ENCODE peak calls at places on chromosomes 16 and 17, in ten cellular contexts. M, G, S, A, H, K, F, J, R and T are unnamed samples.

GRCh38 chr17:56756536-56756935 is 77.2 kb downstream of the C17orf67 start:
- DNase-seq in G (no peak), H (peak; percentile 31), F (no peak), M (no peak), J (no peak), K (no peak), R (no peak), A (no peak), S (no peak), T (peak; percentile 47)

GRCh38 chr17:1229354-1229890 is 40.8 kb upstream of the BHLHA9 start:
- DNase-seq in J (no peak), M (no peak), R (peak; percentile 71), K (peak; percentile 66), S (peak; percentile 47), H (peak; percentile 78), A (peak; percentile 73), F (peak; percentile 96), G (peak; percentile 78), T (peak; percentile 13)

GRCh38 chr16:4372578-4373355 is 1.1 kb downstream of the VASN start:
- DNase-seq in M (no peak), R (peak; percentile 54), J (no peak), K (no peak), F (no peak), S (no peak), H (peak; percentile 54), A (peak; percentile 30), G (peak; percentile 68), T (peak; percentile 64)

GRCh38 chr16:30186782-30187555 is 3.6 kb downstream of the CORO1A start:
- DNase-seq in F (peak; percentile 94), R (peak; percentile 87), J (peak; percentile 42), H (peak; percentile 40), A (peak; percentile 75), M (peak; percentile 85), S (peak; percentile 41), K (peak; percentile 94), G (peak; percentile 64), T (peak; percentile 76)

GRCh38 chr16:5761592-5761991 is 664.0 kb upstream of the EEF2KMT start:
- DNase-seq in R (no peak), G (no peak), H (no peak), A (no peak), J (no peak), K (no peak), M (no peak), S (no peak), F (no peak), T (no peak)

GRCh38 chr17:8735336-8735939 is 9.2 kb downstream of the CCDC42 start:
- DNase-seq in R (no peak), H (no peak), S (no peak), A (no peak), G (no peak), M (no peak), K (no peak), F (no peak), J (no peak), T (no peak)

GRCh38 chr16:55385363-55385762 is 61.4 kb downstream of the IRX6 start:
- DNase-seq in F (no peak), A (no peak), M (no peak), R (no peak), J (no peak), H (no peak), S (no peak), G (no peak), K (no peak), T (no peak)

GRCh38 chr16:52624891-52625290 is 77.9 kb upstream of the TOX3 start:
- DNase-seq in G (no peak), S (no peak), H (no peak), K (no peak), M (no peak), J (no peak), R (no peak), F (no peak), A (no peak), T (no peak)

GRCh38 chr17:17509601-17510425 is 13.6 kb upstream of the RASD1 start:
- DNase-seq in R (no peak), H (no peak), A (peak; percentile 12), M (no peak), F (peak; percentile 43), G (no peak), K (no peak), J (no peak), S (no peak), T (no peak)

GRCh38 chr17:17511971-17512858 is 16.0 kb upstream of the RASD1 start:
- DNase-seq in A (peak; percentile 9), G (no peak), H (peak; percentile 54), K (no peak), M (no peak), R (peak; percentile 52), J (no peak), F (peak; percentile 55), S (no peak), T (peak; percentile 88)

GRCh38 chr17:17511293-17511741 is 15.1 kb upstream of the RASD1 start:
- DNase-seq in H (no peak), S (no peak), G (no peak), K (no peak), A (peak; percentile 9), R (no peak), M (no peak), F (peak; percentile 59), J (no peak), T (no peak)

GRCh38 chr17:17508641-17509591 is 12.7 kb upstream of the RASD1 start:
- DNase-seq in M (no peak), H (no peak), J (no peak), F (peak; percentile 58), G (no peak), R (no peak), A (peak; percentile 7), S (no peak), K (no peak), T (no peak)

DNA sequence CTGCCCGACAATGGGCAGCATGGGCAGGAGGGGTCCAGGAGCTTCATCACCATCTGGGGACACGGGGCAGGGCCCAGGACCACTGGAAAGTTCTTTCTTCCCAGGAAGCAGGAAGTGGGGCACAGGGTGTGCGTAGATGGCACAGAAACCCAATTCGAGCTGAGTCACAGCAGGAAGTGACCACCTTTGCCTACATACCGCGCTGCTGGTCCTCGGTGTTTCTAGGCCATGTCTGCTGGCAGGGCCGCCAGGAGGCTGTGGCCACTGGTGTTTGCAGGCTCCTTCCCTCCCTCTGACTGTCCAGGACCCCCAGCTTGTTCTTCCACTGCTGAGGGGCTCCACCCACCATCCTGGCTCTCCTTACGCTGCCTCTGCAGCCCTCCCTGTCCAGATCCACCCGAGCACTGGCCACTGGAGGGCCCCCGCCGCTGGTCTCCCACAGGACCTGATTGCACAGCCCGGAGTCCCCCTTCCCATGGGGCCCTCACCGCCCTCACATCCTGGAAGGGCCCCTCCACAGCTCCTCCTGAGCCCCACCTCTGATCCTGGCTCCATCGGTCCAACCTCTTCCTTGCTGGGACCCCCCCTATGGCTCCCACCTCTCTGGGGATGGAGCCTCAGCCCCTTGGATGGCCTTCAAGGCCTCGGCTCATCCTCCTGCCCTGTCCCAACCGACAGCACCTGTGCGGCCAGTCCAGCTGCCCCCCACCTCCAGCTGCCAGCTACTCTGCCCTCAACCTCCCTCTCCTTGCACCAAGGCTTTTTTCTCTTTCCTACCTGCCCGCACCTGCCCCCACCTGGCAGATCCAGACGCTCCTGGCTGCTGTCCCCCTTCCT is 14.5 kb upstream of the RASD1 start:
- DNase-seq in H (no peak), K (no peak), M (no peak), G (no peak), A (peak; percentile 10), R (no peak), F (peak; percentile 55), J (no peak), S (no peak), T (no peak)
- TF ChIP-seq CTCF in H (no peak), K (no peak), M (no peak), G (no peak), A (no peak), R (no peak), F (no peak), J (no peak), S (no peak), T (no peak)

GRCh38 chr17:67466251-67466650 is 89.2 kb downstream of the PITPNC1 start:
- DNase-seq in K (no peak), R (no peak), G (no peak), H (no peak), J (no peak), S (no peak), M (no peak), F (no peak), A (no peak), T (no peak)

GRCh38 chr17:67461876-67462275 is 84.8 kb downstream of the PITPNC1 start:
- DNase-seq in K (no peak), S (no peak), M (no peak), G (no peak), A (no peak), J (no peak), R (no peak), F (no peak), H (no peak), T (no peak)

GRCh38 chr17:67469208-67469980 is 92.3 kb downstream of the PITPNC1 start:
- DNase-seq in F (no peak), A (no peak), R (no peak), K (no peak), H (no peak), M (peak; percentile 37), G (no peak), S (no peak), J (no peak), T (peak; percentile 65)

GRCh38 chr17:67471118-67471517 is 94.0 kb downstream of the PITPNC1 start:
- DNase-seq in F (no peak), R (no peak), G (no peak), A (no peak), J (no peak), H (no peak), S (no peak), K (no peak), M (no peak), T (no peak)

DNA sequence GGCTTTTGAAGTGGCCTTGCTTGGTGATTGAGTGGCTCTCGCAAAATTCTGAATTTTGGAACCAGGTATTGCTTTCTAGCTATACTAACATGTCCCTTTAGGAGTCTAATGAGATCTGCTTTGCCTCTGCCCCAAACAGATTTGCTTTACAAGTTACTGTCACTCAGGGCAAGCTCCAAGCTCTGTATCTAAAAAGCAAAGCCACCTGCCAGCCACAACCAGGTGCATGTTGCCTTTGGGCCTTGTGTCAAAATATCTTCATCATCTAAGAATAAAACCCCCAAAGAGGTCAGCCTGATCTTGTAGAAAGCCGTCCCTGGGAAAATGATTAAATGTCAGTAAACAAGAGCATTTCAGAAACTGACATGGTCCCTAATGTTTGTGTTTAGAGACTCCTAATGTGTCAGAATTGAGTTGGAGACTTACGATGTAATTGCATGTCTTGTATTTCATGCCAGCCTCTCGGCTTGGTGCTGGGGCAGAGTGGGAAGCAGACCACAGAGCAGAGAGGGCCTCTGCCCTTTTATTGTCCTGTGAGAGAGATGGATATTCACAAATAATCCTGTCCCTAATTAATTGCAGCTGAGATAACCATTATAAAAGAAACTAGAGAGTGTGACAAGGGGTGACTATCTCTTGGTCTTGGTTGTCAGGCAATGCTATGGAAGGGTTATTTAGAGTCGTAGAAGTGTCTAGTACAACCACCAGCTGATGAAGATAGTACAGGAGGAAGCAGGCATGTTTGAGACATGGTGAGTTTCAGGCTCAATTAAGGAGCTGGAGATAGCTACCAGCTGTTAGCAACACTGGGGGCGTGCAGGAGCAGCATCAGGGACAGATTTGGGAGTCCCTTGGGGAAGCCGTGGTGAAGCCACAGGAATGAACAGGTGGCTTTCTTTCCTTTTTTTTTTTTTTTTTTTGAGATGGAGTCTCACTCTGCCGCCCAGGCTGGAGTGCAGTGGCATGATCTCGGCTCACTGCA is 90.7 kb downstream of the PITPNC1 start:
- DNase-seq in R (no peak), J (no peak), F (no peak), H (no peak), S (no peak), K (no peak), M (no peak), G (no peak), A (no peak), T (no peak)
- TF ChIP-seq CTCF in R (no peak), J (no peak), F (no peak), H (no peak), S (no peak), K (no peak), M (no peak), G (no peak), A (no peak), T (no peak)

GRCh38 chr17:44354582-44355309 is 8.9 kb downstream of the FAM171A2 start:
- DNase-seq in S (no peak), F (no peak), H (no peak), R (no peak), A (peak; percentile 60), K (peak; percentile 96), G (no peak), J (peak; percentile 67), M (peak; percentile 43), T (peak; percentile 79)
- TF ChIP-seq CTCF in S (peak; percentile 16), F (no peak), H (peak; percentile 8), R (no peak), A (peak; percentile 55), K (peak; percentile 82), G (peak; percentile 18), J (peak; percentile 74), M (no peak), T (peak; percentile 27)

GRCh38 chr16:47144559-47144877 is 773 bp upstream of the NETO2 start:
- DNase-seq in H (no peak), R (no peak), A (no peak), S (no peak), G (no peak), K (no peak), M (no peak), F (no peak), J (no peak), T (no peak)
- TF ChIP-seq CTCF in H (no peak), R (no peak), A (no peak), S (no peak), G (no peak), K (no peak), M (no peak), F (peak; percentile 4), J (no peak), T (no peak)